ENCODE peak calls at places on chromosomes 2 and 18, in five cellular contexts. One of them, this sample, is unnamed.

GRCh38 chr2:146837857-146838256 is 1007.0 kb upstream of the ACVR2A start:
- DNase-seq in breast epithelium: no peak
- DNase-seq in brain microvascular endothelial cell: no peak
- DNase-seq in astrocyte: peak; percentile 22
- DNase-seq in heart right ventricle: no peak
- DNase-seq in this sample: no peak

GRCh38 chr2:117785740-117786139 is 28.8 kb upstream of the DDX18 start:
- DNase-seq in breast epithelium: no peak
- DNase-seq in brain microvascular endothelial cell: peak; percentile 58
- DNase-seq in astrocyte: peak; percentile 16
- DNase-seq in heart right ventricle: no peak
- DNase-seq in this sample: no peak

GRCh38 chr2:144414324-144414845 is 105.5 kb downstream of the ZEB2 start:
- DNase-seq in breast epithelium: no peak
- DNase-seq in brain microvascular endothelial cell: peak; percentile 60
- DNase-seq in astrocyte: peak; percentile 92
- DNase-seq in heart right ventricle: no peak
- DNase-seq in this sample: no peak

GRCh38 chr2:231395188-231396057 is at the start of gene B3GNT7:
- DNase-seq in breast epithelium: no peak
- DNase-seq in brain microvascular endothelial cell: no peak
- DNase-seq in astrocyte: no peak
- DNase-seq in heart right ventricle: no peak
- DNase-seq in this sample: no peak

GRCh38 chr2:179460101-179460500 is 195.5 kb upstream of the SESTD1 start:
- DNase-seq in breast epithelium: no peak
- DNase-seq in brain microvascular endothelial cell: peak; percentile 53
- DNase-seq in astrocyte: no peak
- DNase-seq in heart right ventricle: no peak
- DNase-seq in this sample: no peak

GRCh38 chr2:43776317-43776716 is 2.5 kb downstream of the DYNC2LI1 start:
- DNase-seq in breast epithelium: no peak
- DNase-seq in brain microvascular endothelial cell: no peak
- DNase-seq in astrocyte: no peak
- DNase-seq in heart right ventricle: no peak
- DNase-seq in this sample: no peak

GRCh38 chr2:134926231-134926931 is 7.8 kb downstream of the CCNT2 start:
- DNase-seq in breast epithelium: no peak
- DNase-seq in brain microvascular endothelial cell: peak; percentile 2
- DNase-seq in astrocyte: no peak
- DNase-seq in heart right ventricle: no peak
- DNase-seq in this sample: no peak

GRCh38 chr2:144277622-144278354 is 242.1 kb downstream of the ZEB2 start:
- DNase-seq in breast epithelium: no peak
- DNase-seq in brain microvascular endothelial cell: no peak
- DNase-seq in astrocyte: no peak
- DNase-seq in heart right ventricle: no peak
- DNase-seq in this sample: no peak

GRCh38 chr18:363327-364115 is 95.7 kb upstream of the THOC1 start:
- DNase-seq in breast epithelium: no peak
- DNase-seq in brain microvascular endothelial cell: no peak
- DNase-seq in astrocyte: peak; percentile 90
- DNase-seq in heart right ventricle: no peak
- DNase-seq in this sample: no peak

GRCh38 chr2:205723174-205723573 is 40.9 kb downstream of the NRP2 start:
- DNase-seq in breast epithelium: no peak
- DNase-seq in brain microvascular endothelial cell: no peak
- DNase-seq in astrocyte: no peak
- DNase-seq in heart right ventricle: no peak
- DNase-seq in this sample: no peak

GRCh38 chr18:23523429-23524212 is 20.3 kb downstream of the RMC1 start:
- DNase-seq in breast epithelium: no peak
- DNase-seq in brain microvascular endothelial cell: peak; percentile 34
- DNase-seq in astrocyte: peak; percentile 56
- DNase-seq in heart right ventricle: no peak
- DNase-seq in this sample: no peak

GRCh38 chr2:188580738-188581137 is 289.1 kb downstream of the GULP1 start:
- DNase-seq in breast epithelium: no peak
- DNase-seq in brain microvascular endothelial cell: no peak
- DNase-seq in astrocyte: no peak
- DNase-seq in heart right ventricle: no peak
- DNase-seq in this sample: no peak

GRCh38 chr2:234682492-234683228 is 185.8 kb upstream of the ARL4C start:
- DNase-seq in breast epithelium: no peak
- DNase-seq in brain microvascular endothelial cell: peak; percentile 28
- DNase-seq in astrocyte: peak; percentile 63
- DNase-seq in heart right ventricle: no peak
- DNase-seq in this sample: no peak

GRCh38 chr18:23067236-23067635 is 68.0 kb upstream of the CABLES1 start:
- DNase-seq in breast epithelium: no peak
- DNase-seq in brain microvascular endothelial cell: no peak
- DNase-seq in astrocyte: peak; percentile 10
- DNase-seq in heart right ventricle: no peak
- DNase-seq in this sample: no peak

GRCh38 chr2:232321156-232321816 is 57.3 kb upstream of the ALPP start:
- DNase-seq in breast epithelium: no peak
- DNase-seq in brain microvascular endothelial cell: no peak
- DNase-seq in astrocyte: no peak
- DNase-seq in heart right ventricle: no peak
- DNase-seq in this sample: no peak

GRCh38 chr2:29192526-29192925 is 77.3 kb downstream of the CLIP4 start:
- DNase-seq in breast epithelium: no peak
- DNase-seq in brain microvascular endothelial cell: no peak
- DNase-seq in astrocyte: peak; percentile 72
- DNase-seq in heart right ventricle: no peak
- DNase-seq in this sample: no peak

GRCh38 chr2:17749753-17750438 is 3.7 kb downstream of the SMC6 start:
- DNase-seq in breast epithelium: no peak
- DNase-seq in brain microvascular endothelial cell: no peak
- DNase-seq in astrocyte: no peak
- DNase-seq in heart right ventricle: no peak
- DNase-seq in this sample: no peak

GRCh38 chr2:69385443-69386151 is 1.4 kb downstream of the GFPT1 start:
- DNase-seq in breast epithelium: no peak
- DNase-seq in brain microvascular endothelial cell: no peak
- DNase-seq in astrocyte: no peak
- DNase-seq in heart right ventricle: no peak
- DNase-seq in this sample: no peak

GRCh38 chr2:1521878-1522495 is 108.7 kb downstream of the TPO start:
- DNase-seq in breast epithelium: no peak
- DNase-seq in brain microvascular endothelial cell: no peak
- DNase-seq in astrocyte: no peak
- DNase-seq in heart right ventricle: no peak
- DNase-seq in this sample: no peak

GRCh38 chr2:226799976-226800940 is 638 bp upstream of the IRS1 start:
- DNase-seq in breast epithelium: peak; percentile 38
- DNase-seq in brain microvascular endothelial cell: no peak
- DNase-seq in astrocyte: no peak
- DNase-seq in heart right ventricle: no peak
- DNase-seq in this sample: no peak

GRCh38 chr2:206993964-206994363 is 54.6 kb downstream of the CPO start:
- DNase-seq in breast epithelium: peak; percentile 25
- DNase-seq in brain microvascular endothelial cell: no peak
- DNase-seq in astrocyte: peak; percentile 36
- DNase-seq in heart right ventricle: no peak
- DNase-seq in this sample: no peak

GRCh38 chr2:12050381-12050780 is 303.9 kb downstream of the LPIN1 start:
- DNase-seq in breast epithelium: no peak
- DNase-seq in brain microvascular endothelial cell: peak; percentile 81
- DNase-seq in astrocyte: peak; percentile 67
- DNase-seq in heart right ventricle: no peak
- DNase-seq in this sample: no peak

GRCh38 chr2:201357216-201357615 is at the start of gene FLACC1:
- DNase-seq in breast epithelium: peak; percentile 66
- DNase-seq in brain microvascular endothelial cell: peak; percentile 84
- DNase-seq in astrocyte: peak; percentile 59
- DNase-seq in heart right ventricle: no peak
- DNase-seq in this sample: no peak

GRCh38 chr2:240574386-240575100 is 6.3 kb downstream of the RNPEPL1 start:
- DNase-seq in breast epithelium: no peak
- DNase-seq in brain microvascular endothelial cell: no peak
- DNase-seq in astrocyte: no peak
- DNase-seq in heart right ventricle: peak; percentile 22
- DNase-seq in this sample: no peak

GRCh38 chr2:9775999-9776685 is 67.1 kb upstream of the TAF1B start:
- DNase-seq in breast epithelium: no peak
- DNase-seq in brain microvascular endothelial cell: no peak
- DNase-seq in astrocyte: no peak
- DNase-seq in heart right ventricle: no peak
- DNase-seq in this sample: no peak

GRCh38 chr2:112140899-112141622 is 2.9 kb downstream of the FBLN7 start:
- DNase-seq in breast epithelium: no peak
- DNase-seq in brain microvascular endothelial cell: no peak
- DNase-seq in astrocyte: no peak
- DNase-seq in heart right ventricle: no peak
- DNase-seq in this sample: no peak

GRCh38 chr2:10619643-10620042 is 70.1 kb downstream of the NOL10 start:
- DNase-seq in breast epithelium: no peak
- DNase-seq in brain microvascular endothelial cell: peak; percentile 20
- DNase-seq in astrocyte: peak; percentile 57
- DNase-seq in heart right ventricle: no peak
- DNase-seq in this sample: no peak

GRCh38 chr2:201830666-201831065 is 24.3 kb downstream of the CDK15 start:
- DNase-seq in breast epithelium: no peak
- DNase-seq in brain microvascular endothelial cell: no peak
- DNase-seq in astrocyte: no peak
- DNase-seq in heart right ventricle: no peak
- DNase-seq in this sample: no peak

GRCh38 chr18:25457636-25458035 is 105.7 kb upstream of the ZNF521 start:
- DNase-seq in breast epithelium: no peak
- DNase-seq in brain microvascular endothelial cell: no peak
- DNase-seq in astrocyte: no peak
- DNase-seq in heart right ventricle: no peak
- DNase-seq in this sample: no peak

GRCh38 chr2:200279857-200280256 is 26.6 kb upstream of the SPATS2L start:
- DNase-seq in breast epithelium: no peak
- DNase-seq in brain microvascular endothelial cell: no peak
- DNase-seq in astrocyte: no peak
- DNase-seq in heart right ventricle: no peak
- DNase-seq in this sample: no peak
- H3K36me3 ChIP-seq in breast epithelium: no peaks in the 10 kb centered on the region
- H3K36me3 ChIP-seq in brain microvascular endothelial cell: no peaks in the 10 kb centered on the region
- H3K36me3 ChIP-seq in astrocyte: no peaks in the 10 kb centered on the region
- H3K36me3 ChIP-seq in heart right ventricle: no peaks in the 10 kb centered on the region
- H3K36me3 ChIP-seq in this sample: no peaks in the 10 kb centered on the region

DNA sequence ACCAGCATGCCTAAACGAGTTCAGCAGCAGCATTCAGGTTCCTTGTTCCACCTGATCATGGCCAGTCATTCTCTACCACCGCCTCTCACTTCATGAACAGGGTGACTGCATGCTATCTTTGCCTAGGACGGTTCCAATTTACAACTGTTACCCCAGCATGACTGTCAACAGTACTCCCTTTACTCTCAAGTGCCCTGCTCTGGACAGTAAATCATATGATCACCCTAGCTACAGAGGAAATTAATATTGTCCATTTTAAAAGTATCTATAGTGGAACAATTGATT is 25.7 kb downstream of the MGAT4A start:
- DNase-seq in breast epithelium: no peak
- DNase-seq in brain microvascular endothelial cell: no peak
- DNase-seq in astrocyte: no peak
- DNase-seq in heart right ventricle: no peak
- DNase-seq in this sample: no peak
- H3K27ac ChIP-seq in breast epithelium: no peak overlapping the region
- H3K27ac ChIP-seq in brain microvascular endothelial cell: no peak overlapping the region
- H3K27ac ChIP-seq in astrocyte: no peak overlapping the region
- H3K27ac ChIP-seq in heart right ventricle: no peak overlapping the region
- H3K27ac ChIP-seq in this sample: no peak overlapping the region

GRCh38 chr2:74441690-74442482 is at the start of gene RTKN:
- DNase-seq in breast epithelium: peak; percentile 79
- DNase-seq in brain microvascular endothelial cell: no peak
- DNase-seq in astrocyte: no peak
- DNase-seq in heart right ventricle: peak; percentile 42
- DNase-seq in this sample: no peak

GRCh38 chr2:74440005-74440377 is 1.7 kb downstream of the RTKN start:
- DNase-seq in breast epithelium: peak; percentile 62
- DNase-seq in brain microvascular endothelial cell: no peak
- DNase-seq in astrocyte: no peak
- DNase-seq in heart right ventricle: peak; percentile 82
- DNase-seq in this sample: no peak

GRCh38 chr2:74441111-74441689 is 537 bp downstream of the RTKN start:
- DNase-seq in breast epithelium: peak; percentile 42
- DNase-seq in brain microvascular endothelial cell: no peak
- DNase-seq in astrocyte: no peak
- DNase-seq in heart right ventricle: peak; percentile 35
- DNase-seq in this sample: no peak

GRCh38 chr2:74439373-74440004 is 2.2 kb downstream of the RTKN start:
- DNase-seq in breast epithelium: no peak
- DNase-seq in brain microvascular endothelial cell: no peak
- DNase-seq in astrocyte: no peak
- DNase-seq in heart right ventricle: no peak
- DNase-seq in this sample: no peak

DNA sequence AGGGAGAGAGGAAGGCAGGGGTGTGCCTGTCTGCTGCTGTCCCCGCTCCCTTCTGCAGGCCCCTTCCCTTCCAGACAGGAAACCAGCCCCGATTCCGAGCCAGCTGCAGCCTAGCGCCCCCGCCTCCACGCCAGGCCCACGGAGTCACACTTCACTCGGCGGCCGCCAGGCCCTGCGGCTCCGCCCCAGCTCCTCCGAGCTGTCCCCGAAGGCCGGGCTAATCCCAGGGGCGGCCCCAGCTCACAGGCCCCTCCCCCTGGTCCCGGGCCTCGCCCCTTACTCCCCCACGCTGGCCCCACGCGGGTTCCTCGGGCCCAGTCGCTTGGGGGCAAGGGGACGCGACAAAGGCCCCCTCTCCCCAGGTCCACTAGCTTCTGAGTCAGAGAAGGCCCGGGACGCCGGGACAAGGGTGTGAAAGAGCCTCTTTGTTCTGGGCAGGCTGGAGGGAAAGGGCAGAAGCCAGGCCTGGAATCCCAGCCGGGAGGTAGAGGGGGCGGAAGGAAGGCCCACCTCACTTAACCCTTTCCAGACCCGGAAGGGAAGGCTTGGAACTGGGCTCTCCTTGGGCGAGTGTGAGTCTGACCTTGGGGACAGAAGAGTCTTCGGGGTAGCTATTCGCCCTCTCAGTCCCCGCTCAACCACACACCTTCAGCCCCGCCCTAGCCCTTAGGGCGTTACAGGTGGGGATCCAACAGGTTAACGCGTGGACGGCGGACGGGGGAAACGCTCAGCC is 1.2 kb downstream of the RTKN start:
- DNase-seq in breast epithelium: peak; percentile 73
- DNase-seq in brain microvascular endothelial cell: peak; percentile 68
- DNase-seq in astrocyte: peak; percentile 64
- DNase-seq in heart right ventricle: peak; percentile 92
- DNase-seq in this sample: peak; percentile 40
- TF ChIP-seq CTCF in breast epithelium: peak; percentile 36
- TF ChIP-seq CTCF in brain microvascular endothelial cell: peak; percentile 45
- TF ChIP-seq CTCF in astrocyte: no peak
- TF ChIP-seq CTCF in heart right ventricle: peak; percentile 28
- TF ChIP-seq CTCF in this sample: peak; percentile 44

DNA sequence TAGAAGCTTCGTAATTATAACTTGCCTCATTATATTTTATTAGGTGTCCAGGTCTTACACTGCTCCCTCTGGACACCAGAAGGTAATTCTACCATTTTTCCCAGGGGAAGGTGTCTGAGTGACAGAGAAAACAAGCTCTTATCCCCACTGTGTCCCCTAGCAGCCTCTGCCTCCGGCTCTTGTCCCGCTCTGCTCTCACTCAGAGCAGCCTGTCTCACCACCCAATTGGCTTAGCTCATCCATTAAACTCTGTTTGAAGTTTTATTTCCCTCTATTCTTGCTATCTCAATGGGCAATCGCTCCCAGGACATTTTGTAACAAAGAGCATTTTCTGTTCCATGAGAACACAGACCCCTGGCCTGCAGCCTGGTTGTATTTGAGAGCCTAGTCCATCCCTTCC is 90.6 kb upstream of the LDAH start:
- DNase-seq in breast epithelium: no peak
- DNase-seq in brain microvascular endothelial cell: no peak
- DNase-seq in astrocyte: no peak
- DNase-seq in heart right ventricle: no peak
- DNase-seq in this sample: no peak
- H3K36me3 ChIP-seq in breast epithelium: no peaks in the 10 kb centered on the region
- H3K36me3 ChIP-seq in brain microvascular endothelial cell: no peaks in the 10 kb centered on the region
- H3K36me3 ChIP-seq in astrocyte: no peaks in the 10 kb centered on the region
- H3K36me3 ChIP-seq in heart right ventricle: no peaks in the 10 kb centered on the region
- H3K36me3 ChIP-seq in this sample: no peaks in the 10 kb centered on the region